ENCODE peak calls at places on chromosomes 16 and 17, in nine cellular contexts. One of them, this sample, is unnamed.

GRCh38 chr16:87765776-87766484 is at the start of gene KLHDC4:
- DNase-seq in thoracic aorta: peak; percentile 65
- DNase-seq in GOT3: peak; percentile 24
- DNase-seq in stimulated activated CD4-positive, alpha-beta T cell treated with anti-CD3 and anti-CD28 coated beads, Interleukin-2, amount 100 ng/mL, for 48 hours: peak; percentile 88
- DNase-seq in Karpas-422: peak; percentile 96
- DNase-seq in Peyer's patch: peak; percentile 91
- DNase-seq in stimulated activated effector memory CD8-positive, alpha-beta T cell treated with anti-CD3 and anti-CD28 coated beads, Interleukin-12 subunit alpha, Interleukin-12 subunit beta, amount 100 ng/mL, for 72 hours: peak; percentile 79
- DNase-seq in iris pigment epithelial cell: peak; percentile 86
- DNase-seq in A549: peak; percentile 91
- DNase-seq in this sample: peak; percentile 92

GRCh38 chr16:354286-354881 is 1.9 kb upstream of the AXIN1 start:
- DNase-seq in Peyer's patch: no peak
- DNase-seq in GOT3: no peak
- DNase-seq in A549: no peak
- DNase-seq in iris pigment epithelial cell: no peak
- DNase-seq in Karpas-422: no peak
- DNase-seq in thoracic aorta: no peak
- DNase-seq in stimulated activated effector memory CD8-positive, alpha-beta T cell treated with anti-CD3 and anti-CD28 coated beads, Interleukin-12 subunit alpha, Interleukin-12 subunit beta, amount 100 ng/mL, for 72 hours: no peak
- DNase-seq in stimulated activated CD4-positive, alpha-beta T cell treated with anti-CD3 and anti-CD28 coated beads, Interleukin-2, amount 100 ng/mL, for 48 hours: no peak
- DNase-seq in this sample: no peak

GRCh38 chr16:48206594-48207242 is 37.4 kb upstream of the LONP2 start:
- DNase-seq in iris pigment epithelial cell: no peak
- DNase-seq in stimulated activated CD4-positive, alpha-beta T cell treated with anti-CD3 and anti-CD28 coated beads, Interleukin-2, amount 100 ng/mL, for 48 hours: no peak
- DNase-seq in A549: no peak
- DNase-seq in thoracic aorta: no peak
- DNase-seq in Peyer's patch: no peak
- DNase-seq in GOT3: no peak
- DNase-seq in stimulated activated effector memory CD8-positive, alpha-beta T cell treated with anti-CD3 and anti-CD28 coated beads, Interleukin-12 subunit alpha, Interleukin-12 subunit beta, amount 100 ng/mL, for 72 hours: no peak
- DNase-seq in Karpas-422: no peak
- DNase-seq in this sample: no peak

GRCh38 chr17:66775881-66776400 is 59.0 kb upstream of the CACNG5 start:
- DNase-seq in GOT3: no peak
- DNase-seq in thoracic aorta: no peak
- DNase-seq in A549: no peak
- DNase-seq in Peyer's patch: no peak
- DNase-seq in stimulated activated CD4-positive, alpha-beta T cell treated with anti-CD3 and anti-CD28 coated beads, Interleukin-2, amount 100 ng/mL, for 48 hours: no peak
- DNase-seq in Karpas-422: peak; percentile 85
- DNase-seq in stimulated activated effector memory CD8-positive, alpha-beta T cell treated with anti-CD3 and anti-CD28 coated beads, Interleukin-12 subunit alpha, Interleukin-12 subunit beta, amount 100 ng/mL, for 72 hours: no peak
- DNase-seq in iris pigment epithelial cell: no peak
- DNase-seq in this sample: no peak

GRCh38 chr17:48181653-48182052 is 74.1 kb downstream of the SNX11 start:
- DNase-seq in A549: peak; percentile 50
- DNase-seq in Peyer's patch: no peak
- DNase-seq in stimulated activated effector memory CD8-positive, alpha-beta T cell treated with anti-CD3 and anti-CD28 coated beads, Interleukin-12 subunit alpha, Interleukin-12 subunit beta, amount 100 ng/mL, for 72 hours: no peak
- DNase-seq in GOT3: no peak
- DNase-seq in thoracic aorta: no peak
- DNase-seq in stimulated activated CD4-positive, alpha-beta T cell treated with anti-CD3 and anti-CD28 coated beads, Interleukin-2, amount 100 ng/mL, for 48 hours: no peak
- DNase-seq in Karpas-422: no peak
- DNase-seq in iris pigment epithelial cell: peak; percentile 16
- DNase-seq in this sample: no peak

GRCh38 chr17:72125226-72125651 is 4.4 kb downstream of the SOX9 start:
- DNase-seq in A549: no peak
- DNase-seq in GOT3: no peak
- DNase-seq in thoracic aorta: no peak
- DNase-seq in Peyer's patch: no peak
- DNase-seq in stimulated activated effector memory CD8-positive, alpha-beta T cell treated with anti-CD3 and anti-CD28 coated beads, Interleukin-12 subunit alpha, Interleukin-12 subunit beta, amount 100 ng/mL, for 72 hours: no peak
- DNase-seq in stimulated activated CD4-positive, alpha-beta T cell treated with anti-CD3 and anti-CD28 coated beads, Interleukin-2, amount 100 ng/mL, for 48 hours: no peak
- DNase-seq in iris pigment epithelial cell: no peak
- DNase-seq in Karpas-422: no peak
- DNase-seq in this sample: no peak

GRCh38 chr16:54280751-54281150 is 5.8 kb downstream of the IRX3 start:
- DNase-seq in stimulated activated effector memory CD8-positive, alpha-beta T cell treated with anti-CD3 and anti-CD28 coated beads, Interleukin-12 subunit alpha, Interleukin-12 subunit beta, amount 100 ng/mL, for 72 hours: no peak
- DNase-seq in stimulated activated CD4-positive, alpha-beta T cell treated with anti-CD3 and anti-CD28 coated beads, Interleukin-2, amount 100 ng/mL, for 48 hours: no peak
- DNase-seq in GOT3: no peak
- DNase-seq in thoracic aorta: no peak
- DNase-seq in Peyer's patch: no peak
- DNase-seq in Karpas-422: no peak
- DNase-seq in iris pigment epithelial cell: peak; percentile 54
- DNase-seq in A549: no peak
- DNase-seq in this sample: no peak

GRCh38 chr17:76123749-76124581 is 17.1 kb downstream of the FOXJ1 start:
- DNase-seq in stimulated activated CD4-positive, alpha-beta T cell treated with anti-CD3 and anti-CD28 coated beads, Interleukin-2, amount 100 ng/mL, for 48 hours: no peak
- DNase-seq in A549: no peak
- DNase-seq in Peyer's patch: no peak
- DNase-seq in iris pigment epithelial cell: no peak
- DNase-seq in thoracic aorta: no peak
- DNase-seq in Karpas-422: no peak
- DNase-seq in stimulated activated effector memory CD8-positive, alpha-beta T cell treated with anti-CD3 and anti-CD28 coated beads, Interleukin-12 subunit alpha, Interleukin-12 subunit beta, amount 100 ng/mL, for 72 hours: no peak
- DNase-seq in GOT3: no peak
- DNase-seq in this sample: no peak

GRCh38 chr17:78873519-78874340 is 29.3 kb downstream of the CEP295NL start:
- DNase-seq in thoracic aorta: no peak
- DNase-seq in GOT3: no peak
- DNase-seq in Peyer's patch: no peak
- DNase-seq in stimulated activated effector memory CD8-positive, alpha-beta T cell treated with anti-CD3 and anti-CD28 coated beads, Interleukin-12 subunit alpha, Interleukin-12 subunit beta, amount 100 ng/mL, for 72 hours: no peak
- DNase-seq in stimulated activated CD4-positive, alpha-beta T cell treated with anti-CD3 and anti-CD28 coated beads, Interleukin-2, amount 100 ng/mL, for 48 hours: no peak
- DNase-seq in Karpas-422: no peak
- DNase-seq in A549: no peak
- DNase-seq in iris pigment epithelial cell: peak; percentile 65
- DNase-seq in this sample: no peak

GRCh38 chr16:84514874-84515835 is 10.7 kb upstream of the MEAK7 start:
- DNase-seq in stimulated activated effector memory CD8-positive, alpha-beta T cell treated with anti-CD3 and anti-CD28 coated beads, Interleukin-12 subunit alpha, Interleukin-12 subunit beta, amount 100 ng/mL, for 72 hours: peak; percentile 57
- DNase-seq in Peyer's patch: peak; percentile 89
- DNase-seq in GOT3: no peak
- DNase-seq in thoracic aorta: no peak
- DNase-seq in Karpas-422: peak; percentile 86
- DNase-seq in iris pigment epithelial cell: no peak
- DNase-seq in A549: no peak
- DNase-seq in stimulated activated CD4-positive, alpha-beta T cell treated with anti-CD3 and anti-CD28 coated beads, Interleukin-2, amount 100 ng/mL, for 48 hours: peak; percentile 58
- DNase-seq in this sample: peak; percentile 41

GRCh38 chr17:50136096-50136687 is 6.2 kb upstream of the SAMD14 start:
- DNase-seq in thoracic aorta: no peak
- DNase-seq in stimulated activated effector memory CD8-positive, alpha-beta T cell treated with anti-CD3 and anti-CD28 coated beads, Interleukin-12 subunit alpha, Interleukin-12 subunit beta, amount 100 ng/mL, for 72 hours: no peak
- DNase-seq in Peyer's patch: no peak
- DNase-seq in A549: no peak
- DNase-seq in GOT3: no peak
- DNase-seq in Karpas-422: no peak
- DNase-seq in iris pigment epithelial cell: no peak
- DNase-seq in stimulated activated CD4-positive, alpha-beta T cell treated with anti-CD3 and anti-CD28 coated beads, Interleukin-2, amount 100 ng/mL, for 48 hours: no peak
- DNase-seq in this sample: no peak

GRCh38 chr16:12724216-12724615 is 79.5 kb downstream of the CPPED1 start:
- DNase-seq in thoracic aorta: no peak
- DNase-seq in Peyer's patch: no peak
- DNase-seq in A549: no peak
- DNase-seq in Karpas-422: no peak
- DNase-seq in iris pigment epithelial cell: no peak
- DNase-seq in stimulated activated CD4-positive, alpha-beta T cell treated with anti-CD3 and anti-CD28 coated beads, Interleukin-2, amount 100 ng/mL, for 48 hours: no peak
- DNase-seq in GOT3: no peak
- DNase-seq in stimulated activated effector memory CD8-positive, alpha-beta T cell treated with anti-CD3 and anti-CD28 coated beads, Interleukin-12 subunit alpha, Interleukin-12 subunit beta, amount 100 ng/mL, for 72 hours: no peak
- DNase-seq in this sample: no peak

GRCh38 chr17:55577011-55577586 is 65.8 kb upstream of the SMIM36 start:
- DNase-seq in stimulated activated effector memory CD8-positive, alpha-beta T cell treated with anti-CD3 and anti-CD28 coated beads, Interleukin-12 subunit alpha, Interleukin-12 subunit beta, amount 100 ng/mL, for 72 hours: no peak
- DNase-seq in Peyer's patch: peak; percentile 73
- DNase-seq in GOT3: no peak
- DNase-seq in iris pigment epithelial cell: peak; percentile 96
- DNase-seq in thoracic aorta: no peak
- DNase-seq in Karpas-422: peak; percentile 51
- DNase-seq in stimulated activated CD4-positive, alpha-beta T cell treated with anti-CD3 and anti-CD28 coated beads, Interleukin-2, amount 100 ng/mL, for 48 hours: peak; percentile 26
- DNase-seq in A549: no peak
- DNase-seq in this sample: peak; percentile 64

GRCh38 chr16:14301150-14302030 is 230.3 kb downstream of the MRTFB start:
- DNase-seq in GOT3: no peak
- DNase-seq in iris pigment epithelial cell: no peak
- DNase-seq in stimulated activated CD4-positive, alpha-beta T cell treated with anti-CD3 and anti-CD28 coated beads, Interleukin-2, amount 100 ng/mL, for 48 hours: no peak
- DNase-seq in A549: peak; percentile 65
- DNase-seq in stimulated activated effector memory CD8-positive, alpha-beta T cell treated with anti-CD3 and anti-CD28 coated beads, Interleukin-12 subunit alpha, Interleukin-12 subunit beta, amount 100 ng/mL, for 72 hours: no peak
- DNase-seq in thoracic aorta: no peak
- DNase-seq in Peyer's patch: no peak
- DNase-seq in Karpas-422: peak; percentile 67
- DNase-seq in this sample: peak; percentile 43

GRCh38 chr17:81966343-81967243 is 5.6 kb upstream of the NOTUM start:
- DNase-seq in thoracic aorta: no peak
- DNase-seq in stimulated activated CD4-positive, alpha-beta T cell treated with anti-CD3 and anti-CD28 coated beads, Interleukin-2, amount 100 ng/mL, for 48 hours: no peak
- DNase-seq in Karpas-422: peak; percentile 65
- DNase-seq in A549: no peak
- DNase-seq in Peyer's patch: peak; percentile 46
- DNase-seq in iris pigment epithelial cell: no peak
- DNase-seq in GOT3: no peak
- DNase-seq in stimulated activated effector memory CD8-positive, alpha-beta T cell treated with anti-CD3 and anti-CD28 coated beads, Interleukin-12 subunit alpha, Interleukin-12 subunit beta, amount 100 ng/mL, for 72 hours: no peak
- DNase-seq in this sample: peak; percentile 65

GRCh38 chr17:49337900-49338299 is 24.1 kb downstream of the ZNF652 start:
- DNase-seq in Karpas-422: no peak
- DNase-seq in stimulated activated effector memory CD8-positive, alpha-beta T cell treated with anti-CD3 and anti-CD28 coated beads, Interleukin-12 subunit alpha, Interleukin-12 subunit beta, amount 100 ng/mL, for 72 hours: no peak
- DNase-seq in A549: no peak
- DNase-seq in Peyer's patch: no peak
- DNase-seq in GOT3: no peak
- DNase-seq in stimulated activated CD4-positive, alpha-beta T cell treated with anti-CD3 and anti-CD28 coated beads, Interleukin-2, amount 100 ng/mL, for 48 hours: no peak
- DNase-seq in thoracic aorta: no peak
- DNase-seq in iris pigment epithelial cell: peak; percentile 79
- DNase-seq in this sample: peak; percentile 29

This sample was measured in left cardiac atrium.